ENCODE peak calls at places on chromosomes 6 and 20, in five cellular contexts. One of them, this sample, is unnamed.

GRCh38 chr6:167350322-167350721 is 25.4 kb downstream of the TTLL2 start:
- DNase-seq in effector CD4-positive, alpha-beta T cell: no peak
- DNase-seq in kidney tubule cell: no peak
- DNase-seq in activated CD4-positive, alpha-beta T cell treated with anti-CD3 and anti-CD28 coated beads, Interleukin-2, amount 50 U/mL, for 1 hour: no peak
- DNase-seq in HTR-8/SVneo: no peak
- DNase-seq in this sample: no peak

GRCh38 chr6:157989541-157990289 is 8.1 kb downstream of the SYNJ2 start:
- DNase-seq in effector CD4-positive, alpha-beta T cell: no peak
- DNase-seq in kidney tubule cell: peak
- DNase-seq in activated CD4-positive, alpha-beta T cell treated with anti-CD3 and anti-CD28 coated beads, Interleukin-2, amount 50 U/mL, for 1 hour: no peak
- DNase-seq in HTR-8/SVneo: no peak
- DNase-seq in this sample: peak

GRCh38 chr6:161091972-161092701 is 100.6 kb downstream of the MAP3K4 start:
- DNase-seq in effector CD4-positive, alpha-beta T cell: no peak
- DNase-seq in kidney tubule cell: peak
- DNase-seq in activated CD4-positive, alpha-beta T cell treated with anti-CD3 and anti-CD28 coated beads, Interleukin-2, amount 50 U/mL, for 1 hour: no peak
- DNase-seq in HTR-8/SVneo: no peak
- DNase-seq in this sample: no peak

GRCh38 chr20:23995905-23996666 is 7.5 kb upstream of the GGTLC1 start:
- DNase-seq in effector CD4-positive, alpha-beta T cell: peak
- DNase-seq in kidney tubule cell: peak
- DNase-seq in activated CD4-positive, alpha-beta T cell treated with anti-CD3 and anti-CD28 coated beads, Interleukin-2, amount 50 U/mL, for 1 hour: peak
- DNase-seq in HTR-8/SVneo: peak
- DNase-seq in this sample: peak

GRCh38 chr20:11814276-11814675 is 103.4 kb upstream of the BTBD3 start:
- DNase-seq in effector CD4-positive, alpha-beta T cell: no peak
- DNase-seq in kidney tubule cell: peak
- DNase-seq in activated CD4-positive, alpha-beta T cell treated with anti-CD3 and anti-CD28 coated beads, Interleukin-2, amount 50 U/mL, for 1 hour: no peak
- DNase-seq in HTR-8/SVneo: no peak
- DNase-seq in this sample: no peak

GRCh38 chr6:166318649-166319600 is 10.7 kb upstream of the PRR18 start:
- DNase-seq in effector CD4-positive, alpha-beta T cell: no peak
- DNase-seq in kidney tubule cell: peak
- DNase-seq in activated CD4-positive, alpha-beta T cell treated with anti-CD3 and anti-CD28 coated beads, Interleukin-2, amount 50 U/mL, for 1 hour: no peak
- DNase-seq in HTR-8/SVneo: no peak
- DNase-seq in this sample: peak

GRCh38 chr6:150057501-150057951 is 11.4 kb downstream of the ULBP3 start:
- DNase-seq in effector CD4-positive, alpha-beta T cell: no peak
- DNase-seq in kidney tubule cell: no peak
- DNase-seq in activated CD4-positive, alpha-beta T cell treated with anti-CD3 and anti-CD28 coated beads, Interleukin-2, amount 50 U/mL, for 1 hour: no peak
- DNase-seq in HTR-8/SVneo: no peak
- DNase-seq in this sample: peak

GRCh38 chr20:34825530-34826362 is at the start of gene NCOA6:
- DNase-seq in effector CD4-positive, alpha-beta T cell: peak
- DNase-seq in kidney tubule cell: peak
- DNase-seq in activated CD4-positive, alpha-beta T cell treated with anti-CD3 and anti-CD28 coated beads, Interleukin-2, amount 50 U/mL, for 1 hour: peak
- DNase-seq in HTR-8/SVneo: peak
- DNase-seq in this sample: peak

GRCh38 chr6:35735452-35735851 is 1.4 kb upstream of the ARMC12 start:
- DNase-seq in effector CD4-positive, alpha-beta T cell: no peak
- DNase-seq in kidney tubule cell: no peak
- DNase-seq in activated CD4-positive, alpha-beta T cell treated with anti-CD3 and anti-CD28 coated beads, Interleukin-2, amount 50 U/mL, for 1 hour: no peak
- DNase-seq in HTR-8/SVneo: no peak
- DNase-seq in this sample: no peak

GRCh38 chr20:34549291-34549928 is 9.1 kb upstream of the MAP1LC3A start:
- DNase-seq in effector CD4-positive, alpha-beta T cell: no peak
- DNase-seq in kidney tubule cell: peak
- DNase-seq in activated CD4-positive, alpha-beta T cell treated with anti-CD3 and anti-CD28 coated beads, Interleukin-2, amount 50 U/mL, for 1 hour: no peak
- DNase-seq in HTR-8/SVneo: no peak
- DNase-seq in this sample: peak

GRCh38 chr6:88763160-88763559 is 200.3 kb downstream of the RNGTT start:
- DNase-seq in effector CD4-positive, alpha-beta T cell: no peak
- DNase-seq in kidney tubule cell: no peak
- DNase-seq in activated CD4-positive, alpha-beta T cell treated with anti-CD3 and anti-CD28 coated beads, Interleukin-2, amount 50 U/mL, for 1 hour: no peak
- DNase-seq in HTR-8/SVneo: no peak
- DNase-seq in this sample: no peak

GRCh38 chr6:3001773-3002293 is 2.1 kb downstream of the NQO2 start:
- DNase-seq in effector CD4-positive, alpha-beta T cell: peak
- DNase-seq in kidney tubule cell: peak
- DNase-seq in activated CD4-positive, alpha-beta T cell treated with anti-CD3 and anti-CD28 coated beads, Interleukin-2, amount 50 U/mL, for 1 hour: no peak
- DNase-seq in HTR-8/SVneo: peak
- DNase-seq in this sample: peak

GRCh38 chr6:81752969-81753708 is 658 bp upstream of the TENT5A start:
- DNase-seq in effector CD4-positive, alpha-beta T cell: peak
- DNase-seq in kidney tubule cell: peak
- DNase-seq in activated CD4-positive, alpha-beta T cell treated with anti-CD3 and anti-CD28 coated beads, Interleukin-2, amount 50 U/mL, for 1 hour: peak
- DNase-seq in HTR-8/SVneo: peak
- DNase-seq in this sample: peak

GRCh38 chr6:2158596-2159271 is 86.7 kb downstream of the GMDS start:
- DNase-seq in effector CD4-positive, alpha-beta T cell: no peak
- DNase-seq in kidney tubule cell: peak
- DNase-seq in activated CD4-positive, alpha-beta T cell treated with anti-CD3 and anti-CD28 coated beads, Interleukin-2, amount 50 U/mL, for 1 hour: no peak
- DNase-seq in HTR-8/SVneo: no peak
- DNase-seq in this sample: peak

GRCh38 chr6:13766201-13766634 is 48.1 kb downstream of the MCUR1 start:
- DNase-seq in effector CD4-positive, alpha-beta T cell: no peak
- DNase-seq in kidney tubule cell: peak
- DNase-seq in activated CD4-positive, alpha-beta T cell treated with anti-CD3 and anti-CD28 coated beads, Interleukin-2, amount 50 U/mL, for 1 hour: no peak
- DNase-seq in HTR-8/SVneo: peak
- DNase-seq in this sample: no peak

GRCh38 chr6:42029881-42030280 is 20.4 kb upstream of the TAF8 start:
- DNase-seq in effector CD4-positive, alpha-beta T cell: no peak
- DNase-seq in kidney tubule cell: no peak
- DNase-seq in activated CD4-positive, alpha-beta T cell treated with anti-CD3 and anti-CD28 coated beads, Interleukin-2, amount 50 U/mL, for 1 hour: no peak
- DNase-seq in HTR-8/SVneo: no peak
- DNase-seq in this sample: no peak

GRCh38 chr20:49245921-49246740 is 26.9 kb downstream of the DDX27 start:
- DNase-seq in effector CD4-positive, alpha-beta T cell: no peak
- DNase-seq in kidney tubule cell: peak
- DNase-seq in activated CD4-positive, alpha-beta T cell treated with anti-CD3 and anti-CD28 coated beads, Interleukin-2, amount 50 U/mL, for 1 hour: no peak
- DNase-seq in HTR-8/SVneo: peak
- DNase-seq in this sample: peak

GRCh38 chr6:30883743-30884520 is at the start of gene DDR1:
- DNase-seq in effector CD4-positive, alpha-beta T cell: peak
- DNase-seq in kidney tubule cell: peak
- DNase-seq in activated CD4-positive, alpha-beta T cell treated with anti-CD3 and anti-CD28 coated beads, Interleukin-2, amount 50 U/mL, for 1 hour: peak
- DNase-seq in HTR-8/SVneo: peak
- DNase-seq in this sample: peak

GRCh38 chr6:118963003-118963402 is 28.0 kb upstream of the MCM9 start:
- DNase-seq in effector CD4-positive, alpha-beta T cell: no peak
- DNase-seq in kidney tubule cell: peak
- DNase-seq in activated CD4-positive, alpha-beta T cell treated with anti-CD3 and anti-CD28 coated beads, Interleukin-2, amount 50 U/mL, for 1 hour: no peak
- DNase-seq in HTR-8/SVneo: no peak
- DNase-seq in this sample: no peak

GRCh38 chr6:149438855-149439254 is 38.8 kb downstream of the SUMO4 start:
- DNase-seq in effector CD4-positive, alpha-beta T cell: no peak
- DNase-seq in kidney tubule cell: no peak
- DNase-seq in activated CD4-positive, alpha-beta T cell treated with anti-CD3 and anti-CD28 coated beads, Interleukin-2, amount 50 U/mL, for 1 hour: no peak
- DNase-seq in HTR-8/SVneo: no peak
- DNase-seq in this sample: no peak

GRCh38 chr6:48706310-48706709 is 595.3 kb upstream of the PTCHD4 start:
- DNase-seq in effector CD4-positive, alpha-beta T cell: no peak
- DNase-seq in kidney tubule cell: no peak
- DNase-seq in activated CD4-positive, alpha-beta T cell treated with anti-CD3 and anti-CD28 coated beads, Interleukin-2, amount 50 U/mL, for 1 hour: no peak
- DNase-seq in HTR-8/SVneo: no peak
- DNase-seq in this sample: no peak

GRCh38 chr6:166910601-166911000 is 45.7 kb downstream of the RNASET2 start:
- DNase-seq in effector CD4-positive, alpha-beta T cell: no peak
- DNase-seq in kidney tubule cell: no peak
- DNase-seq in activated CD4-positive, alpha-beta T cell treated with anti-CD3 and anti-CD28 coated beads, Interleukin-2, amount 50 U/mL, for 1 hour: no peak
- DNase-seq in HTR-8/SVneo: no peak
- DNase-seq in this sample: peak

GRCh38 chr6:7234547-7234946 is 78.5 kb downstream of the SSR1 start:
- DNase-seq in effector CD4-positive, alpha-beta T cell: no peak
- DNase-seq in kidney tubule cell: peak
- DNase-seq in activated CD4-positive, alpha-beta T cell treated with anti-CD3 and anti-CD28 coated beads, Interleukin-2, amount 50 U/mL, for 1 hour: no peak
- DNase-seq in HTR-8/SVneo: no peak
- DNase-seq in this sample: no peak

GRCh38 chr6:92767101-92767500 is 652.3 kb downstream of the EPHA7 start:
- DNase-seq in effector CD4-positive, alpha-beta T cell: no peak
- DNase-seq in kidney tubule cell: no peak
- DNase-seq in activated CD4-positive, alpha-beta T cell treated with anti-CD3 and anti-CD28 coated beads, Interleukin-2, amount 50 U/mL, for 1 hour: no peak
- DNase-seq in HTR-8/SVneo: no peak
- DNase-seq in this sample: no peak

GRCh38 chr20:11511816-11512215 is 405.9 kb upstream of the BTBD3 start:
- DNase-seq in effector CD4-positive, alpha-beta T cell: no peak
- DNase-seq in kidney tubule cell: no peak
- DNase-seq in activated CD4-positive, alpha-beta T cell treated with anti-CD3 and anti-CD28 coated beads, Interleukin-2, amount 50 U/mL, for 1 hour: no peak
- DNase-seq in HTR-8/SVneo: no peak
- DNase-seq in this sample: no peak

GRCh38 chr20:23668477-23668951 is 20.3 kb downstream of the CST4 start:
- DNase-seq in effector CD4-positive, alpha-beta T cell: no peak
- DNase-seq in kidney tubule cell: peak
- DNase-seq in activated CD4-positive, alpha-beta T cell treated with anti-CD3 and anti-CD28 coated beads, Interleukin-2, amount 50 U/mL, for 1 hour: peak
- DNase-seq in HTR-8/SVneo: peak
- DNase-seq in this sample: peak

GRCh38 chr6:79173378-79173777 is 61.1 kb downstream of the HMGN3 start:
- DNase-seq in effector CD4-positive, alpha-beta T cell: no peak
- DNase-seq in kidney tubule cell: no peak
- DNase-seq in activated CD4-positive, alpha-beta T cell treated with anti-CD3 and anti-CD28 coated beads, Interleukin-2, amount 50 U/mL, for 1 hour: no peak
- DNase-seq in HTR-8/SVneo: no peak
- DNase-seq in this sample: no peak

GRCh38 chr6:2237001-2237400 is 8.4 kb downstream of the GMDS start:
- DNase-seq in effector CD4-positive, alpha-beta T cell: no peak
- DNase-seq in kidney tubule cell: peak
- DNase-seq in activated CD4-positive, alpha-beta T cell treated with anti-CD3 and anti-CD28 coated beads, Interleukin-2, amount 50 U/mL, for 1 hour: no peak
- DNase-seq in HTR-8/SVneo: no peak
- DNase-seq in this sample: no peak

GRCh38 chr6:17881085-17881883 is 106.2 kb downstream of the KIF13A start:
- DNase-seq in effector CD4-positive, alpha-beta T cell: no peak
- DNase-seq in kidney tubule cell: no peak
- DNase-seq in activated CD4-positive, alpha-beta T cell treated with anti-CD3 and anti-CD28 coated beads, Interleukin-2, amount 50 U/mL, for 1 hour: no peak
- DNase-seq in HTR-8/SVneo: no peak
- DNase-seq in this sample: no peak